ENCODE peak calls at places on chromosomes 5 and 9, in five cellular contexts. One of them, this sample, is unnamed.

GRCh38 chr5:177311723-177312648 is at the start of gene MXD3:
- DNase-seq in SJSA1: peak; percentile 100
- DNase-seq in tibial nerve: peak; percentile 97
- DNase-seq in HAP-1: peak; percentile 100
- DNase-seq in BE2C: peak; percentile 100
- DNase-seq in this sample: peak; percentile 94

GRCh38 chr5:73918791-73919221 is 292.8 kb downstream of the ARHGEF28 start:
- DNase-seq in HAP-1: no peak
- DNase-seq in SJSA1: no peak
- DNase-seq in tibial nerve: no peak
- DNase-seq in BE2C: no peak
- DNase-seq in this sample: no peak

GRCh38 chr5:21807953-21808352 is 1045.2 kb downstream of the CDH12 start:
- DNase-seq in SJSA1: no peak
- DNase-seq in tibial nerve: no peak
- DNase-seq in HAP-1: no peak
- DNase-seq in BE2C: no peak
- DNase-seq in this sample: no peak

GRCh38 chr5:42888771-42889170 is 77.1 kb upstream of the SELENOP start:
- DNase-seq in tibial nerve: no peak
- DNase-seq in BE2C: no peak
- DNase-seq in SJSA1: no peak
- DNase-seq in HAP-1: no peak
- DNase-seq in this sample: no peak

GRCh38 chr9:87343816-87344438 is 153.7 kb upstream of the DAPK1 start:
- DNase-seq in SJSA1: no peak
- DNase-seq in HAP-1: no peak
- DNase-seq in BE2C: no peak
- DNase-seq in tibial nerve: no peak
- DNase-seq in this sample: no peak

GRCh38 chr9:19470981-19471650 is 62.3 kb downstream of the ACER2 start:
- DNase-seq in SJSA1: no peak
- DNase-seq in tibial nerve: no peak
- DNase-seq in BE2C: no peak
- DNase-seq in HAP-1: no peak
- DNase-seq in this sample: no peak

GRCh38 chr9:77156646-77157371 is 20.5 kb upstream of the VPS13A start:
- DNase-seq in BE2C: no peak
- DNase-seq in HAP-1: no peak
- DNase-seq in tibial nerve: no peak
- DNase-seq in SJSA1: no peak
- DNase-seq in this sample: no peak

GRCh38 chr5:62142351-62142750 is 163.7 kb upstream of the KIF2A start:
- DNase-seq in SJSA1: no peak
- DNase-seq in HAP-1: no peak
- DNase-seq in BE2C: no peak
- DNase-seq in tibial nerve: no peak
- DNase-seq in this sample: no peak

GRCh38 chr9:81082251-81082650 is 607.1 kb downstream of the TLE1 start:
- DNase-seq in SJSA1: no peak
- DNase-seq in tibial nerve: no peak
- DNase-seq in HAP-1: no peak
- DNase-seq in BE2C: no peak
- DNase-seq in this sample: no peak

GRCh38 chr5:130720355-130720754 is 444.7 kb downstream of the HINT1 start:
- DNase-seq in SJSA1: no peak
- DNase-seq in tibial nerve: no peak
- DNase-seq in HAP-1: no peak
- DNase-seq in BE2C: no peak
- DNase-seq in this sample: peak; percentile 28

GRCh38 chr5:159240301-159240870 is 22.7 kb upstream of the UBLCP1 start:
- DNase-seq in tibial nerve: no peak
- DNase-seq in BE2C: no peak
- DNase-seq in SJSA1: peak; percentile 87
- DNase-seq in HAP-1: no peak
- DNase-seq in this sample: no peak

GRCh38 chr9:137390553-137391410 is 32.2 kb downstream of the EXD3 start:
- DNase-seq in BE2C: no peak
- DNase-seq in HAP-1: no peak
- DNase-seq in SJSA1: no peak
- DNase-seq in tibial nerve: no peak
- DNase-seq in this sample: no peak

GRCh38 chr9:125703662-125704061 is 3.3 kb downstream of the MAPKAP1 start:
- DNase-seq in BE2C: no peak
- DNase-seq in SJSA1: no peak
- DNase-seq in HAP-1: no peak
- DNase-seq in tibial nerve: no peak
- DNase-seq in this sample: no peak

GRCh38 chr9:69940668-69941067 is 103.0 kb upstream of the MAMDC2 start:
- DNase-seq in HAP-1: no peak
- DNase-seq in SJSA1: no peak
- DNase-seq in BE2C: no peak
- DNase-seq in tibial nerve: no peak
- DNase-seq in this sample: no peak

GRCh38 chr9:93086445-93087224 is 9.4 kb upstream of the CARD19 start:
- DNase-seq in SJSA1: no peak
- DNase-seq in BE2C: no peak
- DNase-seq in HAP-1: no peak
- DNase-seq in tibial nerve: no peak
- DNase-seq in this sample: no peak

GRCh38 chr5:97142521-97143254 is at the start of gene LIX1:
- DNase-seq in BE2C: peak; percentile 78
- DNase-seq in HAP-1: peak; percentile 74
- DNase-seq in SJSA1: no peak
- DNase-seq in tibial nerve: peak; percentile 16
- DNase-seq in this sample: peak; percentile 58

GRCh38 chr9:99030082-99030481 is 74.8 kb upstream of the TGFBR1 start:
- DNase-seq in tibial nerve: no peak
- DNase-seq in SJSA1: no peak
- DNase-seq in HAP-1: no peak
- DNase-seq in BE2C: no peak
- DNase-seq in this sample: no peak

GRCh38 chr5:168826292-168826725 is 247.1 kb upstream of the PANK3 start:
- DNase-seq in tibial nerve: no peak
- DNase-seq in HAP-1: no peak
- DNase-seq in SJSA1: no peak
- DNase-seq in BE2C: no peak
- DNase-seq in this sample: no peak

GRCh38 chr9:4137755-4138154 is 162.1 kb downstream of the GLIS3 start:
- DNase-seq in HAP-1: no peak
- DNase-seq in SJSA1: peak; percentile 40
- DNase-seq in tibial nerve: no peak
- DNase-seq in BE2C: no peak
- DNase-seq in this sample: no peak

GRCh38 chr9:131773911-131774379 is 34.1 kb upstream of the RAPGEF1 start:
- DNase-seq in HAP-1: peak; percentile 82
- DNase-seq in SJSA1: peak; percentile 59
- DNase-seq in tibial nerve: peak; percentile 64
- DNase-seq in BE2C: no peak
- DNase-seq in this sample: no peak

GRCh38 chr5:132747064-132747692 is at the start of gene CCNI2:
- DNase-seq in SJSA1: peak; percentile 46
- DNase-seq in BE2C: peak; percentile 32
- DNase-seq in HAP-1: no peak
- DNase-seq in tibial nerve: no peak
- DNase-seq in this sample: no peak

GRCh38 chr9:136383436-136383835 is 10.0 kb upstream of the CARD9 start:
- DNase-seq in SJSA1: no peak
- DNase-seq in HAP-1: no peak
- DNase-seq in BE2C: no peak
- DNase-seq in tibial nerve: no peak
- DNase-seq in this sample: no peak
- H3K9me3 ChIP-seq in SJSA1: no peaks in the 10 kb centered on the region
- H3K9me3 ChIP-seq in HAP-1: no peaks in the 10 kb centered on the region
- H3K9me3 ChIP-seq in BE2C: no peaks in the 10 kb centered on the region
- H3K9me3 ChIP-seq in tibial nerve: no peaks in the 10 kb centered on the region
- H3K9me3 ChIP-seq in this sample: no peaks in the 10 kb centered on the region

GRCh38 chr9:23145467-23145866 is 680.6 kb downstream of the ELAVL2 start:
- DNase-seq in tibial nerve: no peak
- DNase-seq in SJSA1: no peak
- DNase-seq in BE2C: no peak
- DNase-seq in HAP-1: no peak
- DNase-seq in this sample: no peak
- H3K9me3 ChIP-seq in tibial nerve: no peaks in the 10 kb centered on the region
- H3K9me3 ChIP-seq in SJSA1: no peaks in the 10 kb centered on the region
- H3K9me3 ChIP-seq in BE2C: no peaks in the 10 kb centered on the region
- H3K9me3 ChIP-seq in HAP-1: no peaks in the 10 kb centered on the region
- H3K9me3 ChIP-seq in this sample: peaks cover 16% of the 10 kb centered on the region

GRCh38 chr5:141360685-141361084 is 891 bp downstream of the PCDHGB2 start:
- DNase-seq in tibial nerve: no peak
- DNase-seq in HAP-1: no peak
- DNase-seq in SJSA1: no peak
- DNase-seq in BE2C: no peak
- DNase-seq in this sample: no peak
- H3K9me3 ChIP-seq in tibial nerve: peaks cover 87% of the 10 kb centered on the region
- H3K9me3 ChIP-seq in HAP-1: peaks cover 3% of the 10 kb centered on the region
- H3K9me3 ChIP-seq in SJSA1: peaks cover 32% of the 10 kb centered on the region
- H3K9me3 ChIP-seq in BE2C: peaks cover 7% of the 10 kb centered on the region
- H3K9me3 ChIP-seq in this sample: peaks cover 45% of the 10 kb centered on the region

GRCh38 chr9:17251100-17251499 is 116.3 kb downstream of the CNTLN start:
- DNase-seq in SJSA1: no peak
- DNase-seq in tibial nerve: no peak
- DNase-seq in BE2C: no peak
- DNase-seq in HAP-1: no peak
- DNase-seq in this sample: no peak
- H3K9me3 ChIP-seq in SJSA1: no peaks in the 10 kb centered on the region
- H3K9me3 ChIP-seq in tibial nerve: peaks cover 63% of the 10 kb centered on the region
- H3K9me3 ChIP-seq in BE2C: no peaks in the 10 kb centered on the region
- H3K9me3 ChIP-seq in HAP-1: peaks cover 11% of the 10 kb centered on the region
- H3K9me3 ChIP-seq in this sample: peaks cover 22% of the 10 kb centered on the region

GRCh38 chr9:117744390-117744789 is 40.2 kb downstream of the TLR4 start:
- DNase-seq in HAP-1: no peak
- DNase-seq in BE2C: no peak
- DNase-seq in tibial nerve: no peak
- DNase-seq in SJSA1: no peak
- DNase-seq in this sample: no peak
- H3K9me3 ChIP-seq in HAP-1: no peaks in the 10 kb centered on the region
- H3K9me3 ChIP-seq in BE2C: no peaks in the 10 kb centered on the region
- H3K9me3 ChIP-seq in tibial nerve: no peaks in the 10 kb centered on the region
- H3K9me3 ChIP-seq in SJSA1: no peaks in the 10 kb centered on the region
- H3K9me3 ChIP-seq in this sample: no peaks in the 10 kb centered on the region

DNA sequence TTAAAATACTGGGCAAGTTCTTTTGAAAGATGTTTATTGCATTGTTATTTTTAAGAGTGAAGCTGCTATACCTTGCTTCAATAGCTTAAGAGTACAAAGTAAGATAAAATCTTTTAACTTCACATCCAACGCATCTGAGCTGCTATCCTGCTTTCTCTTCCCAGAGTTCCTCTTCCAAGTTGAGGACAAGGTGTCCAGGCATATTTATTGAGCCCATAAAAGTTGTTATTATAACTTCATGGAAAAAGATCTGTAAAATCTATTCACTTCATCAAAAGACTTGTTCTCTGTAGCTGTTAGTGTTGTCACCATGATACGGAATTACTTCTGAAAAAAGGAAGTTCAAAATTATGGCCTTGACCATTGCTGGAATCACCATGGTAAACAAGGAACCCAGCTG is 306.2 kb upstream of the ELAVL2 start:
- DNase-seq in BE2C: no peak
- DNase-seq in tibial nerve: no peak
- DNase-seq in SJSA1: no peak
- DNase-seq in HAP-1: no peak
- DNase-seq in this sample: no peak
- H3K9me3 ChIP-seq in BE2C: no peaks in the 10 kb centered on the region
- H3K9me3 ChIP-seq in tibial nerve: no peaks in the 10 kb centered on the region
- H3K9me3 ChIP-seq in SJSA1: no peaks in the 10 kb centered on the region
- H3K9me3 ChIP-seq in HAP-1: no peaks in the 10 kb centered on the region
- H3K9me3 ChIP-seq in this sample: peaks cover 4% of the 10 kb centered on the region

DNA sequence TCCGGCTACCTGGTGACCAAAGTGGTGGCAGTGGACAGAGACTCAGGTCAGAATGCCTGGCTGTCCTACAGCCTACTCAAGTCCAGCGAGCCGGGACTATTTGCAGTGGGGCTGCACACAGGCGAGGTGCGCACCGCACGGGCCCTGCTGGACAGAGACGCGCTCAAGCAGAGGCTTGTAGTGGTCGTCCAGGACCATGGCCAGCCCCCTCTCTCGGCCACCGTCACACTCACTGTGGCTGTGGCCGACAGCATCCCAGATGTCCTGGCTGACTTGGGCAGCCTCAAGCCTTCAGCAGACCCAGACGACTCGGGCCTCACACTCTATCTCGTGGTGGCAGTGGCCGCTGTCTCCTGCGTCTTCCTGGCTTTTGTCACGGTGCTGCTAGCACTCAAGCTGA is 2.1 kb downstream of the PCDHGA4 start:
- DNase-seq in tibial nerve: no peak
- DNase-seq in BE2C: no peak
- DNase-seq in SJSA1: no peak
- DNase-seq in HAP-1: no peak
- DNase-seq in this sample: no peak
- H3K9me3 ChIP-seq in tibial nerve: peaks cover 83% of the 10 kb centered on the region
- H3K9me3 ChIP-seq in BE2C: peaks cover 15% of the 10 kb centered on the region
- H3K9me3 ChIP-seq in SJSA1: peaks cover 26% of the 10 kb centered on the region
- H3K9me3 ChIP-seq in HAP-1: no peaks in the 10 kb centered on the region
- H3K9me3 ChIP-seq in this sample: peaks cover 37% of the 10 kb centered on the region

GRCh38 chr5:180251887-180252286 is 40.0 kb downstream of the MAPK9 start:
- DNase-seq in HAP-1: no peak
- DNase-seq in tibial nerve: no peak
- DNase-seq in BE2C: no peak
- DNase-seq in SJSA1: no peak
- DNase-seq in this sample: no peak
- H3K9me3 ChIP-seq in HAP-1: peaks cover 24% of the 10 kb centered on the region
- H3K9me3 ChIP-seq in tibial nerve: peaks cover 72% of the 10 kb centered on the region
- H3K9me3 ChIP-seq in BE2C: peaks cover 14% of the 10 kb centered on the region
- H3K9me3 ChIP-seq in SJSA1: peaks cover 51% of the 10 kb centered on the region
- H3K9me3 ChIP-seq in this sample: peaks cover 86% of the 10 kb centered on the region

DNA sequence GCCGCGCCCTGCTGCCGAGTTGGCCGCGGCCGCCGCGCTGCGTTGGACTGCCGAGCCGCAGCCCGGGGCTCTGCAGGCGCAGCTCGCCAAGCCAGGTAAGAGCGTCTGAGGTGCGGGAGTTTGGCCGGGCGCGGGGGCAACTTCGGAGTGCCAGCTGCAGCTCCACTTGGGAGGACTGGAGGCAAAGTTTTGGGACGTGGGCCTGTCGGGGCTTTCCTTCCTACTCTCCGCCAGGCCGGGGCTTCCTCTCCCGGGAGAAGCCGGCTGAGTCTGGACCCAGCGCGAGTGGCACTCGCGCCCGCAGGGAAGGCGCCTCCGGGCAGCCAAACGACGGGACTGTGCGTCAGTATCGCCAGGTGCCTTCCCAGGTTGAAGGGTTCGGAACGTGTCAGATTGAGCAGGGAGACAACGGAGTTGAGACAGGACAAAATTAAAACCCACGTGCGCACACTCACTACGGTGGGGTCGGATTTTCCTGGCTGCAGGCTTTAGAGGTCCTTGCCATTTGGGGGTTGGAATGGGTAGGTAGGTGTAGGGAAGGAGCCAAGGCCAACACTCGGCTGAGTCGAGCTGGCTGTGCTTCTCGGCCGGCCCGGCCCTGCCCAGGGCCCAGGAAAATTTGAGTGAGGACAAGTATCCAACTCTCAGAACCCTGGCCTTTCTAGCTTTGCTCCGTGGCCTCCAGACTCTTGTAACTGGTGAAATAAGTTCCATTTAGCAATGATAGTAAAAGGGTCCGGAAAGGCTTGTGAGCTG is 1.1 kb downstream of the DMRT3 start:
- DNase-seq in tibial nerve: no peak
- DNase-seq in SJSA1: no peak
- DNase-seq in BE2C: no peak
- DNase-seq in HAP-1: no peak
- DNase-seq in this sample: no peak
- H3K9me3 ChIP-seq in tibial nerve: no peaks in the 10 kb centered on the region
- H3K9me3 ChIP-seq in SJSA1: no peaks in the 10 kb centered on the region
- H3K9me3 ChIP-seq in BE2C: no peaks in the 10 kb centered on the region
- H3K9me3 ChIP-seq in HAP-1: no peaks in the 10 kb centered on the region
- H3K9me3 ChIP-seq in this sample: peaks cover 4% of the 10 kb centered on the region